ENCODE peak calls at places on chromosomes 5 and 9, in ten cellular contexts. One of them, this sample, is unnamed.

GRCh38 chr9:134775552-134775951 is 105.1 kb upstream of the FCN2 start:
- DNase-seq in GM03348: no peak
- DNase-seq in cardiac muscle cell: no peak
- DNase-seq in uterus: no peak
- DNase-seq in CD4-positive, alpha-beta T cell: no peak
- DNase-seq in kidney epithelial cell: peak
- DNase-seq in stimulated activated CD4-positive, alpha-beta T cell treated with anti-CD3 and anti-CD28 coated beads, Interleukin-12 subunit alpha, Interleukin-12 subunit beta, amount 100 ng/mL, for 48 hours: no peak
- DNase-seq in lower lobe of right lung: no peak
- DNase-seq in CD8-positive, alpha-beta memory T cell: no peak
- DNase-seq in caudate nucleus: no peak
- DNase-seq in this sample: no peak

GRCh38 chr5:60161340-60161934 is 267.9 kb upstream of the PDE4D start:
- DNase-seq in GM03348: peak
- DNase-seq in cardiac muscle cell: peak
- DNase-seq in uterus: no peak
- DNase-seq in CD4-positive, alpha-beta T cell: no peak
- DNase-seq in kidney epithelial cell: no peak
- DNase-seq in stimulated activated CD4-positive, alpha-beta T cell treated with anti-CD3 and anti-CD28 coated beads, Interleukin-12 subunit alpha, Interleukin-12 subunit beta, amount 100 ng/mL, for 48 hours: no peak
- DNase-seq in lower lobe of right lung: no peak
- DNase-seq in CD8-positive, alpha-beta memory T cell: no peak
- DNase-seq in caudate nucleus: no peak
- DNase-seq in this sample: peak

GRCh38 chr9:134681061-134681661 is 39.6 kb downstream of the COL5A1 start:
- DNase-seq in GM03348: peak
- DNase-seq in cardiac muscle cell: no peak
- DNase-seq in uterus: no peak
- DNase-seq in CD4-positive, alpha-beta T cell: no peak
- DNase-seq in kidney epithelial cell: no peak
- DNase-seq in stimulated activated CD4-positive, alpha-beta T cell treated with anti-CD3 and anti-CD28 coated beads, Interleukin-12 subunit alpha, Interleukin-12 subunit beta, amount 100 ng/mL, for 48 hours: no peak
- DNase-seq in lower lobe of right lung: no peak
- DNase-seq in CD8-positive, alpha-beta memory T cell: no peak
- DNase-seq in caudate nucleus: no peak
- DNase-seq in this sample: no peak

GRCh38 chr9:133009906-133010582 is 20.8 kb upstream of the GTF3C5 start:
- DNase-seq in GM03348: no peak
- DNase-seq in cardiac muscle cell: no peak
- DNase-seq in uterus: no peak
- DNase-seq in CD4-positive, alpha-beta T cell: no peak
- DNase-seq in kidney epithelial cell: no peak
- DNase-seq in stimulated activated CD4-positive, alpha-beta T cell treated with anti-CD3 and anti-CD28 coated beads, Interleukin-12 subunit alpha, Interleukin-12 subunit beta, amount 100 ng/mL, for 48 hours: no peak
- DNase-seq in lower lobe of right lung: peak
- DNase-seq in CD8-positive, alpha-beta memory T cell: no peak
- DNase-seq in caudate nucleus: no peak
- DNase-seq in this sample: no peak

GRCh38 chr5:56269216-56269927 is 36.2 kb upstream of the ANKRD55 start:
- DNase-seq in GM03348: peak
- DNase-seq in cardiac muscle cell: peak
- DNase-seq in uterus: peak
- DNase-seq in CD4-positive, alpha-beta T cell: peak
- DNase-seq in kidney epithelial cell: no peak
- DNase-seq in stimulated activated CD4-positive, alpha-beta T cell treated with anti-CD3 and anti-CD28 coated beads, Interleukin-12 subunit alpha, Interleukin-12 subunit beta, amount 100 ng/mL, for 48 hours: no peak
- DNase-seq in lower lobe of right lung: no peak
- DNase-seq in CD8-positive, alpha-beta memory T cell: no peak
- DNase-seq in caudate nucleus: no peak
- DNase-seq in this sample: peak

GRCh38 chr5:122465994-122466393 is 154.0 kb downstream of the SNCAIP start:
- DNase-seq in GM03348: no peak
- DNase-seq in cardiac muscle cell: no peak
- DNase-seq in uterus: no peak
- DNase-seq in CD4-positive, alpha-beta T cell: no peak
- DNase-seq in kidney epithelial cell: no peak
- DNase-seq in stimulated activated CD4-positive, alpha-beta T cell treated with anti-CD3 and anti-CD28 coated beads, Interleukin-12 subunit alpha, Interleukin-12 subunit beta, amount 100 ng/mL, for 48 hours: no peak
- DNase-seq in lower lobe of right lung: no peak
- DNase-seq in CD8-positive, alpha-beta memory T cell: no peak
- DNase-seq in caudate nucleus: no peak
- DNase-seq in this sample: no peak

GRCh38 chr5:40877371-40877988 is 31.8 kb upstream of the C7 start:
- DNase-seq in GM03348: no peak
- DNase-seq in cardiac muscle cell: no peak
- DNase-seq in uterus: no peak
- DNase-seq in CD4-positive, alpha-beta T cell: no peak
- DNase-seq in kidney epithelial cell: no peak
- DNase-seq in stimulated activated CD4-positive, alpha-beta T cell treated with anti-CD3 and anti-CD28 coated beads, Interleukin-12 subunit alpha, Interleukin-12 subunit beta, amount 100 ng/mL, for 48 hours: peak
- DNase-seq in lower lobe of right lung: no peak
- DNase-seq in CD8-positive, alpha-beta memory T cell: no peak
- DNase-seq in caudate nucleus: no peak
- DNase-seq in this sample: no peak

GRCh38 chr5:80688648-80689420 is 34.1 kb upstream of the DHFR start:
- DNase-seq in GM03348: no peak
- DNase-seq in cardiac muscle cell: no peak
- DNase-seq in uterus: no peak
- DNase-seq in CD4-positive, alpha-beta T cell: no peak
- DNase-seq in kidney epithelial cell: no peak
- DNase-seq in stimulated activated CD4-positive, alpha-beta T cell treated with anti-CD3 and anti-CD28 coated beads, Interleukin-12 subunit alpha, Interleukin-12 subunit beta, amount 100 ng/mL, for 48 hours: no peak
- DNase-seq in lower lobe of right lung: no peak
- DNase-seq in CD8-positive, alpha-beta memory T cell: no peak
- DNase-seq in caudate nucleus: no peak
- DNase-seq in this sample: no peak

GRCh38 chr5:32276173-32276853 is 36.4 kb downstream of the MTMR12 start:
- DNase-seq in GM03348: no peak
- DNase-seq in cardiac muscle cell: peak
- DNase-seq in uterus: no peak
- DNase-seq in CD4-positive, alpha-beta T cell: no peak
- DNase-seq in kidney epithelial cell: peak
- DNase-seq in stimulated activated CD4-positive, alpha-beta T cell treated with anti-CD3 and anti-CD28 coated beads, Interleukin-12 subunit alpha, Interleukin-12 subunit beta, amount 100 ng/mL, for 48 hours: no peak
- DNase-seq in lower lobe of right lung: no peak
- DNase-seq in CD8-positive, alpha-beta memory T cell: no peak
- DNase-seq in caudate nucleus: no peak
- DNase-seq in this sample: peak

GRCh38 chr5:177982956-177983355 is 13.1 kb downstream of the PROP1 start:
- DNase-seq in GM03348: no peak
- DNase-seq in cardiac muscle cell: no peak
- DNase-seq in uterus: no peak
- DNase-seq in CD4-positive, alpha-beta T cell: no peak
- DNase-seq in kidney epithelial cell: no peak
- DNase-seq in stimulated activated CD4-positive, alpha-beta T cell treated with anti-CD3 and anti-CD28 coated beads, Interleukin-12 subunit alpha, Interleukin-12 subunit beta, amount 100 ng/mL, for 48 hours: no peak
- DNase-seq in lower lobe of right lung: no peak
- DNase-seq in CD8-positive, alpha-beta memory T cell: no peak
- DNase-seq in caudate nucleus: no peak
- DNase-seq in this sample: no peak

GRCh38 chr9:13427587-13427986 is 148.1 kb upstream of the MPDZ start:
- DNase-seq in GM03348: peak
- DNase-seq in cardiac muscle cell: peak
- DNase-seq in uterus: no peak
- DNase-seq in CD4-positive, alpha-beta T cell: no peak
- DNase-seq in kidney epithelial cell: no peak
- DNase-seq in stimulated activated CD4-positive, alpha-beta T cell treated with anti-CD3 and anti-CD28 coated beads, Interleukin-12 subunit alpha, Interleukin-12 subunit beta, amount 100 ng/mL, for 48 hours: peak
- DNase-seq in lower lobe of right lung: no peak
- DNase-seq in CD8-positive, alpha-beta memory T cell: no peak
- DNase-seq in caudate nucleus: no peak
- DNase-seq in this sample: peak

GRCh38 chr5:112338681-112339337 is 80.3 kb downstream of the EPB41L4A start:
- DNase-seq in GM03348: peak
- DNase-seq in cardiac muscle cell: no peak
- DNase-seq in uterus: no peak
- DNase-seq in CD4-positive, alpha-beta T cell: no peak
- DNase-seq in kidney epithelial cell: peak
- DNase-seq in stimulated activated CD4-positive, alpha-beta T cell treated with anti-CD3 and anti-CD28 coated beads, Interleukin-12 subunit alpha, Interleukin-12 subunit beta, amount 100 ng/mL, for 48 hours: no peak
- DNase-seq in lower lobe of right lung: no peak
- DNase-seq in CD8-positive, alpha-beta memory T cell: no peak
- DNase-seq in caudate nucleus: no peak
- DNase-seq in this sample: peak

GRCh38 chr5:149603210-149603609 is 21.9 kb downstream of the ARHGEF37 start:
- DNase-seq in GM03348: no peak
- DNase-seq in cardiac muscle cell: no peak
- DNase-seq in uterus: no peak
- DNase-seq in CD4-positive, alpha-beta T cell: no peak
- DNase-seq in kidney epithelial cell: no peak
- DNase-seq in stimulated activated CD4-positive, alpha-beta T cell treated with anti-CD3 and anti-CD28 coated beads, Interleukin-12 subunit alpha, Interleukin-12 subunit beta, amount 100 ng/mL, for 48 hours: no peak
- DNase-seq in lower lobe of right lung: no peak
- DNase-seq in CD8-positive, alpha-beta memory T cell: no peak
- DNase-seq in caudate nucleus: no peak
- DNase-seq in this sample: no peak

GRCh38 chr5:133111299-133111698 is 59.5 kb downstream of the HSPA4 start:
- DNase-seq in GM03348: peak
- DNase-seq in cardiac muscle cell: peak
- DNase-seq in uterus: peak
- DNase-seq in CD4-positive, alpha-beta T cell: peak
- DNase-seq in kidney epithelial cell: peak
- DNase-seq in stimulated activated CD4-positive, alpha-beta T cell treated with anti-CD3 and anti-CD28 coated beads, Interleukin-12 subunit alpha, Interleukin-12 subunit beta, amount 100 ng/mL, for 48 hours: peak
- DNase-seq in lower lobe of right lung: peak
- DNase-seq in CD8-positive, alpha-beta memory T cell: peak
- DNase-seq in caudate nucleus: peak
- DNase-seq in this sample: peak

GRCh38 chr5:37247036-37247435 is 2.1 kb downstream of the CPLANE1 start:
- DNase-seq in GM03348: no peak
- DNase-seq in cardiac muscle cell: no peak
- DNase-seq in uterus: no peak
- DNase-seq in CD4-positive, alpha-beta T cell: no peak
- DNase-seq in kidney epithelial cell: no peak
- DNase-seq in stimulated activated CD4-positive, alpha-beta T cell treated with anti-CD3 and anti-CD28 coated beads, Interleukin-12 subunit alpha, Interleukin-12 subunit beta, amount 100 ng/mL, for 48 hours: no peak
- DNase-seq in lower lobe of right lung: no peak
- DNase-seq in CD8-positive, alpha-beta memory T cell: no peak
- DNase-seq in caudate nucleus: no peak
- DNase-seq in this sample: no peak

GRCh38 chr5:43010956-43011355 is 29.2 kb downstream of the ANXA2R start:
- DNase-seq in GM03348: no peak
- DNase-seq in cardiac muscle cell: no peak
- DNase-seq in uterus: no peak
- DNase-seq in CD4-positive, alpha-beta T cell: no peak
- DNase-seq in kidney epithelial cell: no peak
- DNase-seq in stimulated activated CD4-positive, alpha-beta T cell treated with anti-CD3 and anti-CD28 coated beads, Interleukin-12 subunit alpha, Interleukin-12 subunit beta, amount 100 ng/mL, for 48 hours: no peak
- DNase-seq in lower lobe of right lung: no peak
- DNase-seq in CD8-positive, alpha-beta memory T cell: no peak
- DNase-seq in caudate nucleus: no peak
- DNase-seq in this sample: peak

GRCh38 chr5:135436856-135437795 is 10.0 kb downstream of the DCANP1 start:
- DNase-seq in GM03348: peak
- DNase-seq in cardiac muscle cell: no peak
- DNase-seq in uterus: no peak
- DNase-seq in CD4-positive, alpha-beta T cell: no peak
- DNase-seq in kidney epithelial cell: no peak
- DNase-seq in stimulated activated CD4-positive, alpha-beta T cell treated with anti-CD3 and anti-CD28 coated beads, Interleukin-12 subunit alpha, Interleukin-12 subunit beta, amount 100 ng/mL, for 48 hours: no peak
- DNase-seq in lower lobe of right lung: no peak
- DNase-seq in CD8-positive, alpha-beta memory T cell: no peak
- DNase-seq in caudate nucleus: no peak
- DNase-seq in this sample: peak

GRCh38 chr5:138611295-138612220 is 36.4 kb upstream of the HSPA9 start:
- DNase-seq in GM03348: peak
- DNase-seq in cardiac muscle cell: peak
- DNase-seq in uterus: peak
- DNase-seq in CD4-positive, alpha-beta T cell: no peak
- DNase-seq in kidney epithelial cell: no peak
- DNase-seq in stimulated activated CD4-positive, alpha-beta T cell treated with anti-CD3 and anti-CD28 coated beads, Interleukin-12 subunit alpha, Interleukin-12 subunit beta, amount 100 ng/mL, for 48 hours: no peak
- DNase-seq in lower lobe of right lung: no peak
- DNase-seq in CD8-positive, alpha-beta memory T cell: no peak
- DNase-seq in caudate nucleus: peak
- DNase-seq in this sample: peak

GRCh38 chr5:64963278-64963677 is 194.5 kb downstream of the CWC27 start:
- DNase-seq in GM03348: no peak
- DNase-seq in cardiac muscle cell: no peak
- DNase-seq in uterus: no peak
- DNase-seq in CD4-positive, alpha-beta T cell: no peak
- DNase-seq in kidney epithelial cell: no peak
- DNase-seq in stimulated activated CD4-positive, alpha-beta T cell treated with anti-CD3 and anti-CD28 coated beads, Interleukin-12 subunit alpha, Interleukin-12 subunit beta, amount 100 ng/mL, for 48 hours: no peak
- DNase-seq in lower lobe of right lung: no peak
- DNase-seq in CD8-positive, alpha-beta memory T cell: no peak
- DNase-seq in caudate nucleus: no peak
- DNase-seq in this sample: no peak

GRCh38 chr5:149380466-149381121 is 1.5 kb upstream of the IL17B start:
- DNase-seq in GM03348: no peak
- DNase-seq in cardiac muscle cell: peak
- DNase-seq in uterus: peak
- DNase-seq in CD4-positive, alpha-beta T cell: no peak
- DNase-seq in kidney epithelial cell: no peak
- DNase-seq in stimulated activated CD4-positive, alpha-beta T cell treated with anti-CD3 and anti-CD28 coated beads, Interleukin-12 subunit alpha, Interleukin-12 subunit beta, amount 100 ng/mL, for 48 hours: no peak
- DNase-seq in lower lobe of right lung: no peak
- DNase-seq in CD8-positive, alpha-beta memory T cell: no peak
- DNase-seq in caudate nucleus: no peak
- DNase-seq in this sample: no peak

GRCh38 chr5:58944221-58944620 is 361.3 kb downstream of the RAB3C start:
- DNase-seq in GM03348: no peak
- DNase-seq in cardiac muscle cell: no peak
- DNase-seq in uterus: no peak
- DNase-seq in CD4-positive, alpha-beta T cell: no peak
- DNase-seq in kidney epithelial cell: no peak
- DNase-seq in stimulated activated CD4-positive, alpha-beta T cell treated with anti-CD3 and anti-CD28 coated beads, Interleukin-12 subunit alpha, Interleukin-12 subunit beta, amount 100 ng/mL, for 48 hours: no peak
- DNase-seq in lower lobe of right lung: no peak
- DNase-seq in CD8-positive, alpha-beta memory T cell: no peak
- DNase-seq in caudate nucleus: no peak
- DNase-seq in this sample: no peak

GRCh38 chr9:114212841-114213240 is 57.5 kb downstream of the COL27A1 start:
- DNase-seq in GM03348: no peak
- DNase-seq in cardiac muscle cell: no peak
- DNase-seq in uterus: no peak
- DNase-seq in CD4-positive, alpha-beta T cell: no peak
- DNase-seq in kidney epithelial cell: no peak
- DNase-seq in stimulated activated CD4-positive, alpha-beta T cell treated with anti-CD3 and anti-CD28 coated beads, Interleukin-12 subunit alpha, Interleukin-12 subunit beta, amount 100 ng/mL, for 48 hours: no peak
- DNase-seq in lower lobe of right lung: peak
- DNase-seq in CD8-positive, alpha-beta memory T cell: no peak
- DNase-seq in caudate nucleus: no peak
- DNase-seq in this sample: no peak

GRCh38 chr9:69056416-69056815 is 20.9 kb downstream of the FXN start:
- DNase-seq in GM03348: no peak
- DNase-seq in cardiac muscle cell: no peak
- DNase-seq in uterus: no peak
- DNase-seq in CD4-positive, alpha-beta T cell: no peak
- DNase-seq in kidney epithelial cell: no peak
- DNase-seq in stimulated activated CD4-positive, alpha-beta T cell treated with anti-CD3 and anti-CD28 coated beads, Interleukin-12 subunit alpha, Interleukin-12 subunit beta, amount 100 ng/mL, for 48 hours: no peak
- DNase-seq in lower lobe of right lung: no peak
- DNase-seq in CD8-positive, alpha-beta memory T cell: no peak
- DNase-seq in caudate nucleus: no peak
- DNase-seq in this sample: no peak

GRCh38 chr5:116517557-116517956 is 57.1 kb downstream of the SEMA6A start:
- DNase-seq in GM03348: no peak
- DNase-seq in cardiac muscle cell: no peak
- DNase-seq in uterus: no peak
- DNase-seq in CD4-positive, alpha-beta T cell: no peak
- DNase-seq in kidney epithelial cell: no peak
- DNase-seq in stimulated activated CD4-positive, alpha-beta T cell treated with anti-CD3 and anti-CD28 coated beads, Interleukin-12 subunit alpha, Interleukin-12 subunit beta, amount 100 ng/mL, for 48 hours: no peak
- DNase-seq in lower lobe of right lung: no peak
- DNase-seq in CD8-positive, alpha-beta memory T cell: no peak
- DNase-seq in caudate nucleus: no peak
- DNase-seq in this sample: no peak

GRCh38 chr5:39270172-39270848 is 50.9 kb upstream of the FYB1 start:
- DNase-seq in GM03348: peak
- DNase-seq in cardiac muscle cell: no peak
- DNase-seq in uterus: no peak
- DNase-seq in CD4-positive, alpha-beta T cell: no peak
- DNase-seq in kidney epithelial cell: no peak
- DNase-seq in stimulated activated CD4-positive, alpha-beta T cell treated with anti-CD3 and anti-CD28 coated beads, Interleukin-12 subunit alpha, Interleukin-12 subunit beta, amount 100 ng/mL, for 48 hours: no peak
- DNase-seq in lower lobe of right lung: no peak
- DNase-seq in CD8-positive, alpha-beta memory T cell: peak
- DNase-seq in caudate nucleus: no peak
- DNase-seq in this sample: peak

This sample was measured in Ammon's horn.